ENCODE peak calls at places on chromosomes 13 and 19, in six cellular contexts. V is GM12878, T is GM12891, U is HepG2, D is H1, R is SK-N-SH. W is an unnamed sample.

GRCh38 chr19:31418055-31418454 is 68.8 kb upstream of the TSHZ3 start:
- DNase-seq in V (no peak), T (no peak), U (no peak), D (peak; percentile 57), R (no peak), W (no peak)

GRCh38 chr13:95793018-95793555 is 116.1 kb downstream of the DNAJC3 start:
- DNase-seq in V (no peak), T (no peak), U (no peak), D (no peak), R (no peak), W (no peak)

GRCh38 chr13:20305587-20305986 is 73.5 kb upstream of the GJB6 start:
- DNase-seq in V (no peak), T (no peak), U (no peak), D (no peak), R (no peak), W (no peak)

GRCh38 chr13:110123041-110123809 is 183.7 kb downstream of the COL4A1 start:
- DNase-seq in V (no peak), T (no peak), U (no peak), D (no peak), R (no peak), W (no peak)

GRCh38 chr19:52664461-52664860 is 26.3 kb upstream of the ZNF83 start:
- DNase-seq in V (no peak), T (no peak), U (no peak), D (no peak), R (peak; percentile 15), W (no peak)

GRCh38 chr13:35723820-35724219 is 247.3 kb upstream of the MAB21L1 start:
- DNase-seq in V (no peak), T (no peak), U (peak; percentile 58), D (no peak), R (peak; percentile 34), W (no peak)

GRCh38 chr19:33771308-33772101 is 25.2 kb upstream of the KCTD15 start:
- DNase-seq in V (no peak), T (peak; percentile 85), U (peak; percentile 50), D (peak; percentile 89), R (peak; percentile 92), W (peak; percentile 82)

GRCh38 chr19:50719566-50719965 is at the start of gene SHANK1:
- DNase-seq in V (no peak), T (no peak), U (no peak), D (peak; percentile 72), R (peak; percentile 88), W (no peak)

GRCh38 chr19:19321143-19321577 is 531 bp downstream of the MAU2 start:
- DNase-seq in V (no peak), T (no peak), U (peak; percentile 55), D (peak; percentile 53), R (peak; percentile 68), W (no peak)

GRCh38 chr13:76663941-76664340 is 222.3 kb downstream of the KCTD12 start:
- DNase-seq in V (no peak), T (no peak), U (no peak), D (no peak), R (no peak), W (no peak)

GRCh38 chr13:21676611-21677021 is 5.7 kb downstream of the FGF9 start:
- DNase-seq in V (no peak), T (no peak), U (no peak), D (peak; percentile 71), R (peak; percentile 11), W (no peak)

GRCh38 chr19:51124729-51125128 is at the start of gene SIGLEC9:
- DNase-seq in V (no peak), T (no peak), U (no peak), D (no peak), R (no peak), W (no peak)

GRCh38 chr19:1690570-1691307 is 38.3 kb upstream of the TCF3 start:
- DNase-seq in V (no peak), T (no peak), U (no peak), D (peak; percentile 98), R (peak; percentile 90), W (peak; percentile 64)

GRCh38 chr19:11387154-11388034 is 3.3 kb upstream of the EPOR start:
- DNase-seq in V (no peak), T (no peak), U (peak; percentile 53), D (no peak), R (no peak), W (no peak)

GRCh38 chr19:2050349-2050990 is 574 bp downstream of the MKNK2 start:
- DNase-seq in V (no peak), T (no peak), U (no peak), D (no peak), R (peak; percentile 59), W (no peak)

GRCh38 chr13:31528176-31528575 is 211.2 kb upstream of the RXFP2 start:
- DNase-seq in V (no peak), T (no peak), U (no peak), D (no peak), R (no peak), W (no peak)
- TF ChIP-seq TAF1 in V (no peak), T (no peak), U (no peak), D (no peak), R (no peak), W (no peak)

GRCh38 chr19:39433480-39434079 is 2.2 kb downstream of the RPS16 start:
- DNase-seq in V (no peak), T (no peak), U (no peak), D (no peak), R (no peak), W (no peak)

GRCh38 chr19:39427707-39428106 is 8.0 kb downstream of the RPS16 start:
- DNase-seq in V (no peak), T (no peak), U (no peak), D (peak; percentile 48), R (no peak), W (no peak)

GRCh38 chr19:39428309-39429112 is 7.2 kb downstream of the RPS16 start:
- DNase-seq in V (no peak), T (no peak), U (peak; percentile 66), D (peak; percentile 88), R (no peak), W (no peak)

GRCh38 chr19:39432677-39433025 is 3.1 kb downstream of the RPS16 start:
- DNase-seq in V (no peak), T (no peak), U (no peak), D (no peak), R (no peak), W (no peak)

DNA sequence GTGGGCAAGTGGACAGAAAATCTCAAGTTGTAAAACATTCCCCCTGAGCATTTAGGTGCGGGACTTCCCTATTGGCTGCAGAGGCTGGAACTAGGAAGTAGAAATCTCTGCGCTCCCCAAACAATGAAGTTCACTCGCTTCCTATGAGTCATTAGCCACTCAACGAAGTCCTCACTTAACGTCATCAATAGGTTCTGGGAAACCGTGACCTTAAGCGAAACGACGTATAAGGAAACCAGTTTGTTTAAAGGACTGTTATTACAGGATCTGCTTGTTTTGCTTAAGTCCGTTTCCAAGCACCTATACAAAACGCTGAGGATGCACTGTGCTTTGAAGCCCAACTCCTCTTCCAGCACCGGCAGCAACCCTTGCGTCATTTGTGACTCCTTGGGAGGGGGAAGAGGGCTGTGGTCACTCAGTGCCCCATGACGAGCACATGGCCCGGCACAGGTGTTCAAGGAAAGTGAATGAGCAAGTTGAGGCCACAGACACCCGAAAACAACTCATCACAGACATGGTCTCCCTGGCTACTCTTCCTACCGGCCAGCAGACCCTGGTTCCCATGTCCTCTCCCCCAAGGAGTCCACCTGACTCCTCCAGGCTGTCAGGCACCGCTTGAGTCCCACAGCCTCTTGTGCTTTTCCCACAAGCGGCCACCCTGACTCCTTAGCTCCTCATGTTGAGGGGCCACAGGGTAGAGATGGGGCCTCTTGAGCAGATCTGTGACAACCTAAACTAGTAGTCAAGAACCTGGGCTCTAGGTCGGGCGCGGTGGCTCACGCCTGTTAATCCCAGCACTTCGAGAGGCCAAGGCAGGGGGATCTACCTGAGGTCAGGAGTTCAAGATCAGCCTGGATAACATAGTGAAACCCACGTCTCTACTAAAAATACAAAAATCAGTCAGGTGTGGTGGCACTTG is 4.8 kb downstream of the RPS16 start:
- DNase-seq in V (no peak), T (no peak), U (peak; percentile 71), D (peak; percentile 60), R (no peak), W (no peak)
- TF ChIP-seq TAF1 in V (no peak), T (no peak), U (no peak), D (no peak), R (no peak), W (no peak)

GRCh38 chr19:53991224-53992113 is at the start of gene CACNG6:
- DNase-seq in V (no peak), T (no peak), U (no peak), D (peak; percentile 77), R (peak; percentile 73), W (no peak)
- TF ChIP-seq TAF1 in V (no peak), T (no peak), U (no peak), D (no peak), R (no peak), W (no peak)

DNA sequence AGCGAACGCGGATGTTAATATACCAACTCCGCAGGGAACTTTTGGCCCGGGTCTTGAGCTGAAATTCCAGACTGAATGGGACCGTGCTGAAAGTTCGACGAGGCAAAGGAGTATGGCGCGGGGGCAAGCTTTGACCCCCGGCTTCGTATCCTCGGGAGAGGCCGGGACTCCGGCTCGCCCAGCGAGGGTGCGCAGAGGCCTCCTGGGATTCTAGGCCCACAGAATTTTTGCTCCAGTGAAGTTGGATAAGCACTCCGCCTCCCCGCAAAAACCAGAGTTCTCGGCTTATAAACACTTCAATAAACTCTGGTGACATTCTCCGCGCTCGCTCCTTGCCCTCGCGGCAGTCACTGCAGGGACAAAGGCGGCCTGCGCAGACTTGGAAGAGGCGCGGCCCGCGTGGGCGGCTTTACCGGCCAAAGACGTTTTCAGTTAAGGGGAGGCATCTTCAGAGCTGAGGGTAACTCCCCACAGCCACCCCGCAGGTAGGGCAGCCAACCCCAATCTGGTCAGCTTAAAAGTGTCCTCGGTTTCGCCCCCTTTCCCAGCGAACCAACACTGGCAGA is 112.6 kb downstream of the KCNRG start:
- DNase-seq in V (no peak), T (no peak), U (no peak), D (peak; percentile 68), R (no peak), W (no peak)
- TF ChIP-seq TAF1 in V (no peak), T (no peak), U (no peak), D (no peak), R (no peak), W (no peak)

DNA sequence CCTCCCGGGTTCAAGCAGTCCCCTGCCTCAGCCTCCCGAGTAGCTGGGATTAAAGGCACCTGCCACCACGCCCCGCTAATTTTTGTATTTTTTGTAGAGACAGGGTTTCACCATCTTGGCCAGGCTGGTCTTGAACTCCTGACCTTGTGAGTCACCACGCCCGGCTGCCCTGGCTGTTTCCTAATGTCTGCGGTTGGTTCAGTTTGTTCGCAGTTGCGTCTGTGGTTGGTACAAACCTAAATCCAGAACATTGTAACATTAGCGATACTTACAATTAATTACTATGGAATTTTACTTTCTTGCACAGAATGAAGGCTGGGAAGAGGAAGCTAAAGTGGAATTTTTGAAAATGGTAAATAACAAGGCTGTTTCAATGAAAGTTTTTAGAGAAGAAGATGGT is 38.1 kb downstream of the RNF17 start:
- DNase-seq in V (no peak), T (no peak), U (no peak), D (no peak), R (no peak), W (no peak)
- TF ChIP-seq TAF1 in V (no peak), T (no peak), U (no peak), D (no peak), R (no peak), W (no peak)

GRCh38 chr19:17184381-17184841 is 30.7 kb upstream of the USE1 start:
- DNase-seq in V (no peak), T (no peak), U (no peak), D (no peak), R (no peak), W (no peak)
- TF ChIP-seq TAF1 in V (no peak), T (no peak), U (no peak), D (no peak), R (no peak), W (no peak)

W was measured in GM12892.